ENCODE peak calls at places on chromosomes 3 and 15, in eight cellular contexts. One of them, this sample, is unnamed.

GRCh38 chr15:73265536-73266153 is 103.1 kb downstream of the HCN4 start:
- DNase-seq in neuronal stem cell: peak; percentile 36
- DNase-seq in PC-3: peak; percentile 56
- DNase-seq in GM23338: peak; percentile 87
- DNase-seq in hepatocyte: peak; percentile 64
- DNase-seq in IMR-90: peak; percentile 43
- DNase-seq in left ventricle myocardium inferior: no peak
- DNase-seq in RWPE2: no peak
- DNase-seq in this sample: peak; percentile 1

GRCh38 chr3:100637197-100637631 is 27.8 kb downstream of the ADGRG7 start:
- DNase-seq in neuronal stem cell: no peak
- DNase-seq in PC-3: no peak
- DNase-seq in GM23338: no peak
- DNase-seq in hepatocyte: peak; percentile 31
- DNase-seq in IMR-90: peak; percentile 28
- DNase-seq in left ventricle myocardium inferior: no peak
- DNase-seq in RWPE2: no peak
- DNase-seq in this sample: no peak

GRCh38 chr3:40996382-40996781 is 202.9 kb upstream of the CTNNB1 start:
- DNase-seq in neuronal stem cell: no peak
- DNase-seq in PC-3: no peak
- DNase-seq in GM23338: peak; percentile 77
- DNase-seq in hepatocyte: peak; percentile 23
- DNase-seq in IMR-90: no peak
- DNase-seq in left ventricle myocardium inferior: no peak
- DNase-seq in RWPE2: no peak
- DNase-seq in this sample: no peak

GRCh38 chr15:88835646-88836045 is 32.4 kb downstream of the ACAN start:
- DNase-seq in neuronal stem cell: no peak
- DNase-seq in PC-3: peak; percentile 62
- DNase-seq in GM23338: no peak
- DNase-seq in hepatocyte: no peak
- DNase-seq in IMR-90: peak; percentile 29
- DNase-seq in left ventricle myocardium inferior: no peak
- DNase-seq in RWPE2: no peak
- DNase-seq in this sample: no peak

GRCh38 chr15:78194568-78194925 is 39.8 kb downstream of the ACSBG1 start:
- DNase-seq in neuronal stem cell: no peak
- DNase-seq in PC-3: no peak
- DNase-seq in GM23338: no peak
- DNase-seq in hepatocyte: no peak
- DNase-seq in IMR-90: no peak
- DNase-seq in left ventricle myocardium inferior: no peak
- DNase-seq in RWPE2: peak; percentile 66
- DNase-seq in this sample: no peak

GRCh38 chr15:76006136-76006778 is 6.0 kb downstream of the NRG4 start:
- DNase-seq in neuronal stem cell: no peak
- DNase-seq in PC-3: peak; percentile 10
- DNase-seq in GM23338: no peak
- DNase-seq in hepatocyte: no peak
- DNase-seq in IMR-90: no peak
- DNase-seq in left ventricle myocardium inferior: no peak
- DNase-seq in RWPE2: no peak
- DNase-seq in this sample: no peak

GRCh38 chr3:113441051-113441770 is at the start of gene CFAP44:
- DNase-seq in neuronal stem cell: peak; percentile 67
- DNase-seq in PC-3: no peak
- DNase-seq in GM23338: peak; percentile 95
- DNase-seq in hepatocyte: peak; percentile 86
- DNase-seq in IMR-90: peak; percentile 52
- DNase-seq in left ventricle myocardium inferior: peak; percentile 72
- DNase-seq in RWPE2: no peak
- DNase-seq in this sample: peak; percentile 68

GRCh38 chr3:179323197-179323901 is 518 bp downstream of the ZNF639 start:
- DNase-seq in neuronal stem cell: peak; percentile 51
- DNase-seq in PC-3: peak; percentile 54
- DNase-seq in GM23338: peak; percentile 81
- DNase-seq in hepatocyte: peak; percentile 84
- DNase-seq in IMR-90: peak; percentile 70
- DNase-seq in left ventricle myocardium inferior: peak; percentile 82
- DNase-seq in RWPE2: peak; percentile 70
- DNase-seq in this sample: peak; percentile 70

GRCh38 chr3:5531741-5532140 is 344.2 kb downstream of the EDEM1 start:
- DNase-seq in neuronal stem cell: no peak
- DNase-seq in PC-3: no peak
- DNase-seq in GM23338: no peak
- DNase-seq in hepatocyte: no peak
- DNase-seq in IMR-90: no peak
- DNase-seq in left ventricle myocardium inferior: no peak
- DNase-seq in RWPE2: no peak
- DNase-seq in this sample: no peak

GRCh38 chr15:59532770-59533379 is 78.7 kb upstream of the GCNT3 start:
- DNase-seq in neuronal stem cell: peak; percentile 15
- DNase-seq in PC-3: peak; percentile 67
- DNase-seq in GM23338: peak; percentile 80
- DNase-seq in hepatocyte: peak; percentile 59
- DNase-seq in IMR-90: peak; percentile 21
- DNase-seq in left ventricle myocardium inferior: no peak
- DNase-seq in RWPE2: no peak
- DNase-seq in this sample: no peak

DNA sequence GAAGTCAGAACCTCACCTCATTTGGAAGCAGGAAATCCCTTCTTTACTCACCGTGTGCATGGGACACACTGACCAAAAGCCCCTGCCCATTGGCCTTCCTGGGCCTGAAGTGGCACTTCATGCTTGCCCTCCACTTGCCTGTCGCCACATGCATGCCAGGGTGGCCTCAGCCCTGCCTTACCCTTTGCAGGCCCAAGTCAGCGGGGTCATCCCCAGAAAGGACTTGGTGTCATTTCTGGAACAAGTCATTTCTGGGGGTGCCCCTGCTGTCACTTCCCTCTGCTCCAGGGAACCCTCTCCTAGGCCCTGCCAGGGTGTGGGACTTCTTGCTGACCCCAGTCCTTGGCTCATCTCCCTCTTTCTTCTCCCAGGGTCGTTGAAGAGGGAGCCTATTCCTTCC is 59.9 kb upstream of the CGNL1 start:
- DNase-seq in neuronal stem cell: no peak
- DNase-seq in PC-3: no peak
- DNase-seq in GM23338: no peak
- DNase-seq in hepatocyte: no peak
- DNase-seq in IMR-90: no peak
- DNase-seq in left ventricle myocardium inferior: no peak
- DNase-seq in RWPE2: no peak
- DNase-seq in this sample: no peak
- H3K27ac ChIP-seq in neuronal stem cell: no peak overlapping the region
- H3K27ac ChIP-seq in PC-3: no peak overlapping the region
- H3K27ac ChIP-seq in GM23338: no peak overlapping the region
- H3K27ac ChIP-seq in hepatocyte: no peak overlapping the region
- H3K27ac ChIP-seq in IMR-90: no peak overlapping the region
- H3K27ac ChIP-seq in left ventricle myocardium inferior: no peak overlapping the region
- H3K27ac ChIP-seq in RWPE2: no peak overlapping the region
- H3K27ac ChIP-seq in this sample: no peak overlapping the region

GRCh38 chr3:8942746-8943488 is 20.4 kb downstream of the RAD18 start:
- DNase-seq in neuronal stem cell: no peak
- DNase-seq in PC-3: no peak
- DNase-seq in GM23338: no peak
- DNase-seq in hepatocyte: no peak
- DNase-seq in IMR-90: no peak
- DNase-seq in left ventricle myocardium inferior: no peak
- DNase-seq in RWPE2: no peak
- DNase-seq in this sample: no peak

GRCh38 chr3:8937064-8938020 is 25.9 kb downstream of the RAD18 start:
- DNase-seq in neuronal stem cell: no peak
- DNase-seq in PC-3: peak; percentile 92
- DNase-seq in GM23338: no peak
- DNase-seq in hepatocyte: no peak
- DNase-seq in IMR-90: peak; percentile 89
- DNase-seq in left ventricle myocardium inferior: no peak
- DNase-seq in RWPE2: no peak
- DNase-seq in this sample: no peak

GRCh38 chr3:8942115-8942514 is 21.2 kb downstream of the RAD18 start:
- DNase-seq in neuronal stem cell: no peak
- DNase-seq in PC-3: no peak
- DNase-seq in GM23338: no peak
- DNase-seq in hepatocyte: no peak
- DNase-seq in IMR-90: no peak
- DNase-seq in left ventricle myocardium inferior: no peak
- DNase-seq in RWPE2: no peak
- DNase-seq in this sample: no peak

GRCh38 chr3:8932507-8932906 is 30.8 kb downstream of the RAD18 start:
- DNase-seq in neuronal stem cell: no peak
- DNase-seq in PC-3: no peak
- DNase-seq in GM23338: no peak
- DNase-seq in hepatocyte: no peak
- DNase-seq in IMR-90: no peak
- DNase-seq in left ventricle myocardium inferior: no peak
- DNase-seq in RWPE2: no peak
- DNase-seq in this sample: no peak

GRCh38 chr3:8938021-8938420 is 25.3 kb downstream of the RAD18 start:
- DNase-seq in neuronal stem cell: no peak
- DNase-seq in PC-3: peak; percentile 66
- DNase-seq in GM23338: peak; percentile 39
- DNase-seq in hepatocyte: peak; percentile 16
- DNase-seq in IMR-90: peak; percentile 59
- DNase-seq in left ventricle myocardium inferior: no peak
- DNase-seq in RWPE2: no peak
- DNase-seq in this sample: no peak
- H3K27ac ChIP-seq in neuronal stem cell: no peak overlapping the region
- H3K27ac ChIP-seq in PC-3: peak overlapping the region; percentile 81
- H3K27ac ChIP-seq in GM23338: no peak overlapping the region
- H3K27ac ChIP-seq in hepatocyte: no peak overlapping the region
- H3K27ac ChIP-seq in IMR-90: no peak overlapping the region
- H3K27ac ChIP-seq in left ventricle myocardium inferior: peak overlapping the region; percentile 61
- H3K27ac ChIP-seq in RWPE2: peak overlapping the region; percentile 93
- H3K27ac ChIP-seq in this sample: no peak overlapping the region

GRCh38 chr3:31629054-31629453 is 96.3 kb downstream of the STT3B start:
- DNase-seq in neuronal stem cell: no peak
- DNase-seq in PC-3: no peak
- DNase-seq in GM23338: no peak
- DNase-seq in hepatocyte: no peak
- DNase-seq in IMR-90: no peak
- DNase-seq in left ventricle myocardium inferior: no peak
- DNase-seq in RWPE2: no peak
- DNase-seq in this sample: no peak
- H3K27ac ChIP-seq in neuronal stem cell: no peak overlapping the region
- H3K27ac ChIP-seq in PC-3: no peak overlapping the region
- H3K27ac ChIP-seq in GM23338: no peak overlapping the region
- H3K27ac ChIP-seq in hepatocyte: no peak overlapping the region
- H3K27ac ChIP-seq in IMR-90: no peak overlapping the region
- H3K27ac ChIP-seq in left ventricle myocardium inferior: no peak overlapping the region
- H3K27ac ChIP-seq in RWPE2: no peak overlapping the region
- H3K27ac ChIP-seq in this sample: no peak overlapping the region

GRCh38 chr15:52171807-52172206 is 19.4 kb downstream of the GNB5 start:
- DNase-seq in neuronal stem cell: no peak
- DNase-seq in PC-3: no peak
- DNase-seq in GM23338: no peak
- DNase-seq in hepatocyte: no peak
- DNase-seq in IMR-90: no peak
- DNase-seq in left ventricle myocardium inferior: no peak
- DNase-seq in RWPE2: no peak
- DNase-seq in this sample: no peak
- H3K27ac ChIP-seq in neuronal stem cell: no peak overlapping the region
- H3K27ac ChIP-seq in PC-3: no peak overlapping the region
- H3K27ac ChIP-seq in GM23338: no peak overlapping the region
- H3K27ac ChIP-seq in hepatocyte: no peak overlapping the region
- H3K27ac ChIP-seq in IMR-90: no peak overlapping the region
- H3K27ac ChIP-seq in left ventricle myocardium inferior: no peak overlapping the region
- H3K27ac ChIP-seq in RWPE2: no peak overlapping the region
- H3K27ac ChIP-seq in this sample: no peak overlapping the region

GRCh38 chr15:92048739-92049138 is 195.2 kb downstream of the SLCO3A1 start:
- DNase-seq in neuronal stem cell: no peak
- DNase-seq in PC-3: peak; percentile 35
- DNase-seq in GM23338: no peak
- DNase-seq in hepatocyte: no peak
- DNase-seq in IMR-90: no peak
- DNase-seq in left ventricle myocardium inferior: no peak
- DNase-seq in RWPE2: no peak
- DNase-seq in this sample: no peak

GRCh38 chr15:92049290-92050008 is 195.9 kb downstream of the SLCO3A1 start:
- DNase-seq in neuronal stem cell: no peak
- DNase-seq in PC-3: no peak
- DNase-seq in GM23338: peak; percentile 11
- DNase-seq in hepatocyte: no peak
- DNase-seq in IMR-90: no peak
- DNase-seq in left ventricle myocardium inferior: no peak
- DNase-seq in RWPE2: no peak
- DNase-seq in this sample: no peak

GRCh38 chr15:92047900-92048299 is 194.4 kb downstream of the SLCO3A1 start:
- DNase-seq in neuronal stem cell: no peak
- DNase-seq in PC-3: no peak
- DNase-seq in GM23338: no peak
- DNase-seq in hepatocyte: no peak
- DNase-seq in IMR-90: no peak
- DNase-seq in left ventricle myocardium inferior: no peak
- DNase-seq in RWPE2: no peak
- DNase-seq in this sample: no peak

GRCh38 chr15:92043283-92043682 is 189.8 kb downstream of the SLCO3A1 start:
- DNase-seq in neuronal stem cell: no peak
- DNase-seq in PC-3: no peak
- DNase-seq in GM23338: no peak
- DNase-seq in hepatocyte: no peak
- DNase-seq in IMR-90: no peak
- DNase-seq in left ventricle myocardium inferior: no peak
- DNase-seq in RWPE2: no peak
- DNase-seq in this sample: no peak

DNA sequence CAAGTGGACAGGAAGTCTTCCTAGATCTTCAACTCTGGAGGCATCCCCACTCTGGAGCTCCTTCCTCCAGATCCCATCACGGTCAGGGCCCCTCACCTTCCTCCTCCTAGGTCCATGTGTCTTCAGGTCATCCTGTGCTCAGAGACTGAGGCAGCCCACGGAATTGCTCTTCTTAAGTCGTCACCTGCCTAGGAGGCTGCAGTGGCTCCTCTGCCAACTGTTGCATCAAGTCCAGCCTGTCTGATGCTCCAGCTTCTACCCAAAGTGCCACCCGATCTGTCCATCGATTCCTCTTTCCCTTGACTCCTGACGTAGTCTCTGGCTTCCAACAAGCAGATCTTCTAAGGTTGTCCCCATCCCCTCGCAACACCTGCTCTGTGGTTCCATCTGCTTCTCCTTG is 191.0 kb downstream of the SLCO3A1 start:
- DNase-seq in neuronal stem cell: no peak
- DNase-seq in PC-3: no peak
- DNase-seq in GM23338: no peak
- DNase-seq in hepatocyte: no peak
- DNase-seq in IMR-90: no peak
- DNase-seq in left ventricle myocardium inferior: no peak
- DNase-seq in RWPE2: no peak
- DNase-seq in this sample: no peak
- H3K27ac ChIP-seq in neuronal stem cell: no peak overlapping the region
- H3K27ac ChIP-seq in PC-3: no peak overlapping the region
- H3K27ac ChIP-seq in GM23338: no peak overlapping the region
- H3K27ac ChIP-seq in hepatocyte: no peak overlapping the region
- H3K27ac ChIP-seq in IMR-90: no peak overlapping the region
- H3K27ac ChIP-seq in left ventricle myocardium inferior: no peak overlapping the region
- H3K27ac ChIP-seq in RWPE2: no peak overlapping the region
- H3K27ac ChIP-seq in this sample: no peak overlapping the region